ENCODE peak calls at places on chromosomes 1 and 21, in six cellular contexts. H is transverse colon, G is spleen, W is endodermal cell, L is HCT116, U is HFF-Myc. A is an unnamed sample.

GRCh38 chr1:41621791-41622190 is 137.3 kb upstream of the EDN2 start:
- DNase-seq in H (no peak), G (no peak), W (peak; percentile 18), L (no peak), U (no peak), A (no peak)

GRCh38 chr1:51768971-51769601 is 109.4 kb downstream of the NRDC start:
- DNase-seq in H (peak; percentile 13), G (no peak), W (peak; percentile 57), L (peak; percentile 38), U (peak; percentile 45), A (no peak)

GRCh38 chr1:227774721-227775665 is 39.8 kb downstream of the SNAP47 start:
- DNase-seq in H (no peak), G (peak; percentile 73), W (peak; percentile 44), L (no peak), U (no peak), A (peak; percentile 42)

GRCh38 chr1:188689542-188689941 is 1788.1 kb downstream of the BRINP3 start:
- DNase-seq in H (no peak), G (no peak), W (no peak), L (peak; percentile 51), U (no peak), A (no peak)

GRCh38 chr21:38267136-38267535 is 10.3 kb downstream of the KCNJ15 start:
- DNase-seq in H (no peak), G (no peak), W (no peak), L (no peak), U (no peak), A (no peak)

GRCh38 chr1:182101415-182102041 is 40.0 kb upstream of the ZNF648 start:
- DNase-seq in H (peak; percentile 26), G (no peak), W (peak; percentile 97), L (peak; percentile 42), U (no peak), A (no peak)

GRCh38 chr21:30072496-30072895 is 94.1 kb downstream of the CLDN17 start:
- DNase-seq in H (peak; percentile 46), G (no peak), W (peak; percentile 85), L (no peak), U (peak; percentile 0), A (no peak)

GRCh38 chr1:94299627-94300552 is 62.5 kb upstream of the ARHGAP29 start:
- DNase-seq in H (no peak), G (no peak), W (peak; percentile 81), L (peak; percentile 98), U (no peak), A (no peak)

GRCh38 chr1:244354810-244355278 is 96.9 kb downstream of the ADSS2 start:
- DNase-seq in H (no peak), G (no peak), W (peak; percentile 35), L (no peak), U (no peak), A (no peak)

GRCh38 chr1:245155186-245156040 is 628 bp downstream of the KIF26B start:
- DNase-seq in H (no peak), G (no peak), W (peak; percentile 80), L (no peak), U (no peak), A (no peak)

GRCh38 chr1:12809933-12810332 is 18.7 kb downstream of the PRAMEF1 start:
- DNase-seq in H (no peak), G (no peak), W (no peak), L (no peak), U (no peak), A (no peak)

GRCh38 chr1:204295666-204296065 is 64.1 kb downstream of the PLEKHA6 start:
- DNase-seq in H (peak; percentile 46), G (no peak), W (no peak), L (no peak), U (no peak), A (peak; percentile 67)

GRCh38 chr1:66251521-66251920 is 282.4 kb upstream of the SGIP1 start:
- DNase-seq in H (no peak), G (no peak), W (peak; percentile 69), L (no peak), U (no peak), A (no peak)

GRCh38 chr1:226064816-226065248 is 2.3 kb downstream of the H3-3A start:
- DNase-seq in H (peak; percentile 58), G (no peak), W (peak; percentile 60), L (no peak), U (no peak), A (no peak)

GRCh38 chr1:19347538-19348177 is 35.5 kb downstream of the SLC66A1 start:
- DNase-seq in H (no peak), G (no peak), W (no peak), L (no peak), U (no peak), A (no peak)

GRCh38 chr1:37859507-37860345 is at the start of gene MTF1:
- DNase-seq in H (peak; percentile 98), G (peak; percentile 99), W (peak; percentile 98), L (peak; percentile 93), U (peak; percentile 90), A (peak; percentile 96)

GRCh38 chr1:244802556-244803239 is 32.8 kb upstream of the COX20 start:
- DNase-seq in H (no peak), G (peak; percentile 41), W (peak; percentile 38), L (no peak), U (no peak), A (no peak)

GRCh38 chr1:159076438-159076752 is 171 bp downstream of the AIM2 start:
- DNase-seq in H (no peak), G (peak; percentile 74), W (no peak), L (no peak), U (no peak), A (no peak)

GRCh38 chr1:168138134-168138533 is 1.4 kb upstream of the GPR161 start:
- DNase-seq in H (no peak), G (no peak), W (no peak), L (no peak), U (no peak), A (no peak)

GRCh38 chr1:168137515-168137821 is 738 bp upstream of the GPR161 start:
- DNase-seq in H (no peak), G (no peak), W (no peak), L (no peak), U (no peak), A (peak; percentile 20)

GRCh38 chr1:168135116-168135981 is 1.4 kb downstream of the GPR161 start:
- DNase-seq in H (no peak), G (no peak), W (peak; percentile 67), L (no peak), U (no peak), A (no peak)

GRCh38 chr1:168135982-168136708 is 585 bp downstream of the GPR161 start:
- DNase-seq in H (peak; percentile 62), G (peak; percentile 78), W (peak; percentile 80), L (no peak), U (no peak), A (no peak)

DNA sequence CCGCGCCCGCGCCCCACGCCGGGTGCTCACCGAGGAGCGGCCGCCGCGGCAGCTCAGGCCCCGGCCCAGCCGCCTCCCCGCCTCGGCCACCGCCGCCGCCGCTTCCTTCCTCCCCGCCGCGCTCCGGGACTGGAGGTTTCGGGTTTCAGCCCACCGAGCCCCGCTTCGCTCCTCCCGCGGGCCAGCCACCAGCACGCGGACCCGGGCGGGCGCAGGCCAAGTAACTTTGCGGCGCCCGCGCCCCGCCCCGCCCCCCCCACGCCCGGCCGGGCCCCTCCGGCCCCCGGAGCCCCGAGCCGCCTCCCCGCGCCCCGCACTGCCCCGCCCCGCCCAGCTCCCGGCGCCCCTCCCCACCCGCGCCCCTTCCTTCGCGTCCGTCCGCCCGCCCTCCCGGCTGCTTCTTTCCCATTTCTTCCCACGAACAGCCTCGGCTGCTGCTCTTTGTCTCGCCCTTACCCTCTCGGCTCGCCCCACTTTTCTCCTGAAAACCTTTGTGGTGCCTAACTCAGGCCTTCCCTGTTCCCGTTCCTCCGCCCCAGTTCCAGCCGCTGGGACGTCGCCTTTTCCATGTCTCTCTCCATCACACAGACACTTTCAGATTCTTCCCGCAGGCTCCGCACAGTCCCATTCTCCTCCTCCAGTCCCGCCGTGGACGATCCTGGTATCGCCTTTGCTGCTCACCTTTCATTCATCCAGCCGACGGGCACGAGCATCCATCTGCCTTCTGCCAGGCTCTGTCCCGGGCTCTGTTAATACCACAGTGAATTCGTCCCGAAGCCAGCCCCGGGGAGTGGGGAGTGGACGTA is at the start of gene GPR161:
- DNase-seq in H (peak; percentile 44), G (peak; percentile 87), W (peak; percentile 91), L (no peak), U (no peak), A (no peak)
- TF ChIP-seq CTCF in H (no peak), G (no peak), W (no peak), L (no peak), U (no peak), A (no peak)

GRCh38 chr21:19123053-19123452 is 719.5 kb upstream of the TMPRSS15 start:
- DNase-seq in H (no peak), G (no peak), W (no peak), L (no peak), U (no peak), A (no peak)

GRCh38 chr21:19122371-19122770 is 718.8 kb upstream of the TMPRSS15 start:
- DNase-seq in H (no peak), G (no peak), W (no peak), L (no peak), U (no peak), A (no peak)

GRCh38 chr21:19123525-19123924 is 719.9 kb upstream of the TMPRSS15 start:
- DNase-seq in H (no peak), G (no peak), W (no peak), L (no peak), U (no peak), A (no peak)

DNA sequence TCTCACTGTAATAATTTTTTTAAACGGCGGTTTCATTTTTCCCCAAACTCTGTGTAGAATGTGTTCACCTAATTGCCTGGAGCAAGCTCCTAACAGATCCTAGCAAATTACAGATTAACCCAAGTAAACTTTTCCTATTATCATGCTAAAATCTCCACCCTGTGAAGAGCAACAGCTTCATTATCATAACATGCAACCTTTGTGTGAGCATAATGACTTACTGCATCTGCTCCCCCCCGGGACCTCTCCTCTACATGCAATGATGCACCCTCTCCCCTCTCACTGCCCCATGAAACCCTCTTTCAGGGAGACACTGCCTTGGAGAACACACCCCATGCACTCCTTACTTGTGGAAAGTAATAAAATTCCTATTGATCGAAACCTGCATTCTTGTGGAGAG is 717.0 kb upstream of the TMPRSS15 start:
- DNase-seq in H (no peak), G (no peak), W (peak; percentile 57), L (no peak), U (no peak), A (no peak)
- H3K4me3 ChIP-seq in H (no peak overlapping the region), G (no peak overlapping the region), W (no peak overlapping the region), L (no peak overlapping the region), U (no peak overlapping the region), A (no peak overlapping the region)

GRCh38 chr1:26771285-26771642 is 16.5 kb upstream of the PIGV start:
- DNase-seq in H (no peak), G (no peak), W (no peak), L (no peak), U (no peak), A (no peak)
- TF ChIP-seq CTCF in H (no peak), G (no peak), W (no peak), L (no peak), U (no peak), A (no peak)

GRCh38 chr1:35274197-35274596 is 5.7 kb downstream of the ZMYM4 start:
- DNase-seq in H (no peak), G (no peak), W (no peak), L (no peak), U (no peak), A (no peak)

GRCh38 chr1:35269190-35269988 is 880 bp downstream of the ZMYM4 start:
- DNase-seq in H (no peak), G (no peak), W (no peak), L (no peak), U (no peak), A (no peak)

GRCh38 chr1:35266306-35266705 is 2.2 kb upstream of the ZMYM4 start:
- DNase-seq in H (no peak), G (no peak), W (no peak), L (no peak), U (no peak), A (no peak)

GRCh38 chr1:35268282-35269189 is at the start of gene ZMYM4:
- DNase-seq in H (peak; percentile 93), G (peak; percentile 95), W (peak; percentile 97), L (peak; percentile 98), U (peak; percentile 89), A (peak; percentile 89)

GRCh38 chr1:35269989-35270289 is 1.4 kb downstream of the ZMYM4 start:
- DNase-seq in H (no peak), G (no peak), W (no peak), L (no peak), U (no peak), A (no peak)
- H3K4me3 ChIP-seq in H (peak overlapping the region; percentile 85), G (peak overlapping the region; percentile 95), W (peak overlapping the region; percentile 89), L (peak overlapping the region; percentile 77), U (peak overlapping the region; percentile 59), A (peak overlapping the region; percentile 98)

A was measured in Peyer's patch.